ENCODE peak calls at places on chromosomes 13 and 19, in five cellular contexts. A, I, M, P and T are unnamed samples.
A peak's percentile ranks its signal among the peaks of the same experiment; 100 is the strongest.

GRCh38 chr13:103100795-103101194 is 34.6 kb upstream of the SLC10A2 start:
- DNase-seq in I (no peak), M (no peak), P (no peak), A (no peak), T (no peak)

GRCh38 chr19:56109216-56109615 is 11.9 kb downstream of the ZNF787 start:
- DNase-seq in I (no peak), M (no peak), P (no peak), A (no peak), T (no peak)

GRCh38 chr19:58575183-58576041 is 2.3 kb upstream of the MZF1 start:
- DNase-seq in I (peak; percentile 82), P (peak; percentile 93), A (no peak), M (no peak), T (peak; percentile 94)

GRCh38 chr13:50404769-50405168 is 389.5 kb downstream of the KCNRG start:
- DNase-seq in M (no peak), I (no peak), A (no peak), P (no peak), T (no peak)

GRCh38 chr19:52600639-52601024 is 30.5 kb downstream of the ZNF701 start:
- DNase-seq in A (no peak), I (no peak), P (peak; percentile 13), M (no peak), T (no peak)

GRCh38 chr13:74145249-74145970 is 11.2 kb upstream of the KLF12 start:
- DNase-seq in P (no peak), A (no peak), M (no peak), I (no peak), T (no peak)

GRCh38 chr13:80037505-80037888 is 303.4 kb downstream of the SPRY2 start:
- DNase-seq in M (no peak), I (peak; percentile 10), P (peak; percentile 83), A (peak; percentile 83), T (peak; percentile 33)

GRCh38 chr19:38711726-38712153 is 32.5 kb downstream of the CAPN12 start:
- DNase-seq in M (peak; percentile 67), A (no peak), I (no peak), P (no peak), T (peak; percentile 60)